ENCODE peak calls at places on chromosomes 2 and 18, in four cellular contexts. One of them, this sample, is unnamed.

GRCh38 chr2:100409461-100409860 is 8.0 kb downstream of the CHST10 start:
- DNase-seq in astrocyte of the cerebellum: no peak
- DNase-seq in tibial artery: no peak
- DNase-seq in mucosa of descending colon: no peak
- DNase-seq in this sample: no peak

GRCh38 chr2:17539596-17539992 is 902 bp upstream of the VSNL1 start:
- DNase-seq in tibial artery: no peak
- DNase-seq in mucosa of descending colon: peak
- DNase-seq in astrocyte of the cerebellum: no peak
- DNase-seq in this sample: peak

GRCh38 chr2:4791488-4791887 is 900.7 kb upstream of the SOX11 start:
- DNase-seq in tibial artery: no peak
- DNase-seq in astrocyte of the cerebellum: no peak
- DNase-seq in mucosa of descending colon: no peak
- DNase-seq in this sample: no peak

GRCh38 chr2:84879595-84880394 is 1.1 kb downstream of the TRABD2A start:
- DNase-seq in tibial artery: no peak
- DNase-seq in mucosa of descending colon: peak
- DNase-seq in astrocyte of the cerebellum: no peak
- DNase-seq in this sample: no peak

GRCh38 chr2:105315314-105315713 is 14.2 kb downstream of the TGFBRAP1 start:
- DNase-seq in astrocyte of the cerebellum: no peak
- DNase-seq in mucosa of descending colon: no peak
- DNase-seq in tibial artery: no peak
- DNase-seq in this sample: no peak

GRCh38 chr2:624551-625347 is 52.5 kb downstream of the TMEM18 start:
- DNase-seq in tibial artery: no peak
- DNase-seq in mucosa of descending colon: no peak
- DNase-seq in astrocyte of the cerebellum: no peak
- DNase-seq in this sample: no peak

GRCh38 chr2:231583982-231584381 is 8.7 kb upstream of the TEX44 start:
- DNase-seq in tibial artery: no peak
- DNase-seq in astrocyte of the cerebellum: no peak
- DNase-seq in mucosa of descending colon: no peak
- DNase-seq in this sample: no peak

GRCh38 chr2:64165696-64166095 is 21.5 kb upstream of the PELI1 start:
- DNase-seq in mucosa of descending colon: no peak
- DNase-seq in astrocyte of the cerebellum: no peak
- DNase-seq in tibial artery: no peak
- DNase-seq in this sample: no peak

GRCh38 chr2:46339676-46340459 is 42.7 kb downstream of the EPAS1 start:
- DNase-seq in astrocyte of the cerebellum: no peak
- DNase-seq in tibial artery: peak
- DNase-seq in mucosa of descending colon: no peak
- DNase-seq in this sample: no peak

GRCh38 chr2:32926708-32927084 is 20.1 kb upstream of the LTBP1 start:
- DNase-seq in tibial artery: no peak
- DNase-seq in astrocyte of the cerebellum: no peak
- DNase-seq in mucosa of descending colon: no peak
- DNase-seq in this sample: no peak

GRCh38 chr18:68480196-68480595 is 234.7 kb downstream of the TMX3 start:
- DNase-seq in mucosa of descending colon: no peak
- DNase-seq in tibial artery: no peak
- DNase-seq in astrocyte of the cerebellum: no peak
- DNase-seq in this sample: no peak

GRCh38 chr2:31232586-31232985 is 1.4 kb upstream of the EHD3 start:
- DNase-seq in astrocyte of the cerebellum: no peak
- DNase-seq in tibial artery: no peak
- DNase-seq in mucosa of descending colon: no peak
- DNase-seq in this sample: no peak

GRCh38 chr2:31233216-31233615 is 736 bp upstream of the EHD3 start:
- DNase-seq in astrocyte of the cerebellum: no peak
- DNase-seq in mucosa of descending colon: no peak
- DNase-seq in tibial artery: no peak
- DNase-seq in this sample: no peak

GRCh38 chr2:31230751-31231150 is 3.2 kb upstream of the EHD3 start:
- DNase-seq in astrocyte of the cerebellum: no peak
- DNase-seq in tibial artery: no peak
- DNase-seq in mucosa of descending colon: no peak
- DNase-seq in this sample: no peak

GRCh38 chr2:31233741-31234689 is at the start of gene EHD3:
- DNase-seq in mucosa of descending colon: peak
- DNase-seq in tibial artery: peak
- DNase-seq in astrocyte of the cerebellum: peak
- DNase-seq in this sample: peak

GRCh38 chr2:31231571-31232287 is 2.2 kb upstream of the EHD3 start:
- DNase-seq in mucosa of descending colon: no peak
- DNase-seq in tibial artery: no peak
- DNase-seq in astrocyte of the cerebellum: no peak
- DNase-seq in this sample: no peak
- H3K4me3 ChIP-seq in mucosa of descending colon: no peak
- H3K4me3 ChIP-seq in tibial artery: no peak
- H3K4me3 ChIP-seq in astrocyte of the cerebellum: no peak
- H3K4me3 ChIP-seq in this sample: no peak

GRCh38 chr2:44668336-44668735 is 273.2 kb upstream of the SIX3 start:
- DNase-seq in tibial artery: no peak
- DNase-seq in astrocyte of the cerebellum: no peak
- DNase-seq in mucosa of descending colon: no peak
- DNase-seq in this sample: no peak
- TF ChIP-seq CTCF in tibial artery: no peak
- TF ChIP-seq CTCF in astrocyte of the cerebellum: peak
- TF ChIP-seq CTCF in mucosa of descending colon: no peak
- TF ChIP-seq CTCF in this sample: no peak

DNA sequence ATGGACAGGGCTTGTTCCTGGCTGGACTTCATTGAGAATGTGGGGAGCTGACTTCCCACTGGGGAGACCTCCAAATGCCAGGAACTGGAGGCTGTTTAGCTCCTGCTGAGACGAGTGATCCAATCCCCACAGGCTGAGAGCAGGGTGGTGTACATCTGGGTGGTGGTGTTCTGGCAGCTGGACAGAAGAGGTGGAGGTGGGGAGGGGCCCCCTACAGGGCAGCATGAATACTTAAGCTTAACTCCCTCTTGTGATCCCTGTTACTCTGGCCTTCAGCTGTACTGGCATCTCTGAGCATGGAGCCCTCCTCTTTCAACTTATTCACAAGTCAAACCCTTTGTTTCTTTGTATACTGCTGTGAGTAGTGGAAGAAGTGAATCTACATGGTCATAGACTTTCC is 167.8 kb upstream of the LYPD1 start:
- DNase-seq in tibial artery: no peak
- DNase-seq in astrocyte of the cerebellum: no peak
- DNase-seq in mucosa of descending colon: no peak
- DNase-seq in this sample: no peak
- H3K4me3 ChIP-seq in tibial artery: no peak
- H3K4me3 ChIP-seq in astrocyte of the cerebellum: no peak
- H3K4me3 ChIP-seq in mucosa of descending colon: no peak
- H3K4me3 ChIP-seq in this sample: no peak

DNA sequence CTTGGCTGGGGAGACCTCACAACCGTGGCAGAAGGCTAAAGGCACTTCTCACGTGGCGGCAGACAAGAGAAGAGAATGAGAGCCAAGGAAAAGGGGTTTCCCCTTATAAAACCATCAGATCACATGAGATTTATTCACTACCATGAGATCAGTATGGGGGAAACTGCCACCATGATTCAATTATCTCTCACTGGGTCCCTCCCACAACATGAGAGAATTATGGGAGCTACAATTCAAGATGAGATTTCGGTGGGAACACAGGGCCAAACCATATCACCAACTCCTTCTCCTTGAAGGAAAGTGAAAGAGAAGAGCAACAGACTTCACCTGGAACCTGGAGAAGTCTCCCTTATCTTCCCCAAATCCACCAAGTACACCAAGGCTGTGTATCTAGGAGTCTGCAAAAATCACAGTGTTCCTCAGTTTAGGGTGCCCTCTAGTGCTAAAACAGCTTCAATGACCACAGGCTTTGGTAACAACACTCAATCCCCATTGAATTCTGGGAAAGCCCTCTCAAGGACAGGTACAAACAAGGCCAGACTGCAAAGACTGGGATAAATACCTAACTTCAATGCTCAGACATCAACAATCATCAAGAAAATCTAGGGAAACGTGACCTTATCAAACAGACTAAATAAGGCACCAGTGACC is 148.8 kb upstream of the SRD5A2 start:
- DNase-seq in astrocyte of the cerebellum: no peak
- DNase-seq in mucosa of descending colon: no peak
- DNase-seq in tibial artery: no peak
- DNase-seq in this sample: no peak
- TF ChIP-seq CTCF in astrocyte of the cerebellum: peak
- TF ChIP-seq CTCF in mucosa of descending colon: no peak
- TF ChIP-seq CTCF in tibial artery: no peak
- TF ChIP-seq CTCF in this sample: no peak

GRCh38 chr2:240364961-240365775 is 70.3 kb upstream of the GPC1 start:
- DNase-seq in astrocyte of the cerebellum: no peak
- DNase-seq in tibial artery: no peak
- DNase-seq in mucosa of descending colon: peak
- DNase-seq in this sample: no peak
- H3K4me3 ChIP-seq in astrocyte of the cerebellum: no peak
- H3K4me3 ChIP-seq in tibial artery: no peak
- H3K4me3 ChIP-seq in mucosa of descending colon: no peak
- H3K4me3 ChIP-seq in this sample: no peak

GRCh38 chr18:34350778-34351177 is 126.1 kb upstream of the NOL4 start:
- DNase-seq in tibial artery: no peak
- DNase-seq in mucosa of descending colon: no peak
- DNase-seq in astrocyte of the cerebellum: no peak
- DNase-seq in this sample: no peak

GRCh38 chr18:34357944-34358580 is 133.3 kb upstream of the NOL4 start:
- DNase-seq in mucosa of descending colon: no peak
- DNase-seq in tibial artery: no peak
- DNase-seq in astrocyte of the cerebellum: no peak
- DNase-seq in this sample: no peak

GRCh38 chr18:34354351-34354750 is 129.6 kb upstream of the NOL4 start:
- DNase-seq in mucosa of descending colon: no peak
- DNase-seq in tibial artery: no peak
- DNase-seq in astrocyte of the cerebellum: no peak
- DNase-seq in this sample: no peak

GRCh38 chr18:34352385-34353163 is 127.9 kb upstream of the NOL4 start:
- DNase-seq in mucosa of descending colon: no peak
- DNase-seq in tibial artery: no peak
- DNase-seq in astrocyte of the cerebellum: peak
- DNase-seq in this sample: no peak
- TF ChIP-seq CTCF in mucosa of descending colon: no peak
- TF ChIP-seq CTCF in tibial artery: no peak
- TF ChIP-seq CTCF in astrocyte of the cerebellum: peak
- TF ChIP-seq CTCF in this sample: peak

GRCh38 chr2:238850096-238850495 is 2.2 kb downstream of the TWIST2 start:
- DNase-seq in tibial artery: no peak
- DNase-seq in mucosa of descending colon: no peak
- DNase-seq in astrocyte of the cerebellum: no peak
- DNase-seq in this sample: no peak

GRCh38 chr2:238848566-238848940 is 668 bp downstream of the TWIST2 start:
- DNase-seq in tibial artery: no peak
- DNase-seq in mucosa of descending colon: no peak
- DNase-seq in astrocyte of the cerebellum: no peak
- DNase-seq in this sample: no peak

GRCh38 chr2:238847841-238848565 is at the start of gene TWIST2:
- DNase-seq in mucosa of descending colon: no peak
- DNase-seq in tibial artery: peak
- DNase-seq in astrocyte of the cerebellum: peak
- DNase-seq in this sample: no peak

GRCh38 chr2:238847432-238847801 is 468 bp upstream of the TWIST2 start:
- DNase-seq in mucosa of descending colon: no peak
- DNase-seq in tibial artery: no peak
- DNase-seq in astrocyte of the cerebellum: no peak
- DNase-seq in this sample: no peak

DNA sequence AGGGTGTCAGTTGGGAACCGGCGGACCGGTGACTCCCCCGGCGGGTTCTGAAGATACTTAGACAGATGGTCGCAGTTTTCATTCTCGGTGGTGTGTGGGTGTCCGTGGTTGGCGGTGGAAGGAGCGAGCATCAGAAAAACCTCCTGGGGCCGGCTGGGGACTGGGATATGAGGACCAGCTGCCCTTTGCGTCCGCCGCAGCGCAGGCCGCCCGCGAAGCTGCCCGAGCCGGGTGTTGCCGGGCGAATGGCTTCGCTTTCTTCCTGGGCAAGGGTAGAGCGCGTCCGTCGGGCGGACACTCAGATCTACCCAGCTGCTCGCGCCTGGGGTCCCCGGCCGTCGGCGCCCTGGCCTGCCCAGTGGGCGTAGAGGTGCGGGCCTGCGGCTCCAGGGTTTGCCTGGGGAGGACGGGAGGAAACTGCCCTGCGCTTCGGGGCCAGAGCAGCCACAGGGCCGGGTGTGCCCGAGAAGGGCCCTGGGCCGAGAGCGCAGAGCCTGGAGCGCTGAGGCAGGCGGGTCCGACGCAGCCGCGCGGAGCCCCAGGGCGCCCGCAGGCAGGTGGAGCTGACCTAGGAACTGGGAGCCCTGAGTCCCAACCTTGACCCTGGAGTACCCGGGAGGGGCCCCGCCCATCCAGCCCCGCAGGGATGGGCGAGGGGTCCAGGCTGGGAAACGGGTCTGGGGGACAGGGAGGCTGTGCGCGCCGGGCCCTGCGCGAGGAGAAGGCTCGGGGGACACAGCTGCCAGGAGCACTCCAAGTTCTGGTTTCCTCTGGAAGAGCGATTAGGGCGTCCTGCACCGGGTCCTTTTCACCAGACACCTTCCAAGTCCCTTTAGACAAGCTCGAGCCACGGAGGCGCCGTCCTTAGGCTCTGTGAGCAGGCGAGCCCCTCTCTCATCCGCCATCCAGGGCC is 1.3 kb downstream of the TWIST2 start:
- DNase-seq in mucosa of descending colon: no peak
- DNase-seq in astrocyte of the cerebellum: no peak
- DNase-seq in tibial artery: no peak
- DNase-seq in this sample: no peak
- H3K4me3 ChIP-seq in mucosa of descending colon: no peak
- H3K4me3 ChIP-seq in astrocyte of the cerebellum: peak
- H3K4me3 ChIP-seq in tibial artery: peak
- H3K4me3 ChIP-seq in this sample: peak

GRCh38 chr2:175203621-175204496 is 22.3 kb upstream of the ATP5MC3 start:
- DNase-seq in astrocyte of the cerebellum: no peak
- DNase-seq in mucosa of descending colon: peak
- DNase-seq in tibial artery: peak
- DNase-seq in this sample: peak
- TF ChIP-seq CTCF in astrocyte of the cerebellum: peak
- TF ChIP-seq CTCF in mucosa of descending colon: peak
- TF ChIP-seq CTCF in tibial artery: peak
- TF ChIP-seq CTCF in this sample: peak